ENCODE peak calls at places on chromosomes 2 and 18, in five cellular contexts. D is WTC11, A is K562, S is H1, K is HepG2. H is an unnamed sample.

GRCh38 chr2:9824441-9824840 is 18.8 kb upstream of the TAF1B start:
- DNase-seq in K (no peak), A (no peak), D (no peak), S (no peak), H (no peak)

GRCh38 chr2:208315081-208315788 is 49.2 kb downstream of the PIKFYVE start:
- DNase-seq in A (no peak), S (no peak), D (no peak), K (no peak), H (peak)

GRCh38 chr2:206555721-206556120 is 86.6 kb upstream of the FAM237A start:
- DNase-seq in K (no peak), D (no peak), A (no peak), S (no peak), H (no peak)

GRCh38 chr2:195612515-195613495 is 44.2 kb upstream of the SLC39A10 start:
- DNase-seq in D (peak), A (no peak), S (peak), K (peak), H (no peak)

GRCh38 chr18:78687736-78688135 is 291.9 kb upstream of the SALL3 start:
- DNase-seq in S (no peak), K (no peak), D (no peak), A (no peak), H (no peak)

GRCh38 chr2:176704282-176704773 is 435.1 kb downstream of the MTX2 start:
- DNase-seq in D (no peak), K (no peak), S (no peak), A (no peak), H (no peak)

GRCh38 chr18:67144342-67144741 is 372.2 kb downstream of the DSEL start:
- DNase-seq in K (no peak), A (no peak), S (no peak), D (no peak), H (no peak)

GRCh38 chr2:102033028-102033749 is 41.4 kb downstream of the IL1R2 start:
- DNase-seq in S (no peak), K (peak), A (no peak), D (no peak), H (peak)

GRCh38 chr2:173969886-173970285 is 4.7 kb upstream of the SP3 start:
- DNase-seq in K (no peak), A (no peak), S (no peak), D (no peak), H (no peak)

GRCh38 chr2:111679202-111679601 is 204.8 kb downstream of the ANAPC1 start:
- DNase-seq in S (no peak), K (no peak), A (no peak), D (no peak), H (no peak)

GRCh38 chr18:54411781-54412180 is 54.1 kb downstream of the C18orf54 start:
- DNase-seq in K (no peak), A (no peak), S (no peak), D (no peak), H (no peak)

GRCh38 chr18:61153571-61153970 is 179.7 kb upstream of the CDH20 start:
- DNase-seq in K (no peak), D (no peak), A (no peak), S (no peak), H (no peak)

GRCh38 chr2:160584972-160585494 is 91.4 kb upstream of the RBMS1 start:
- DNase-seq in A (no peak), K (no peak), D (no peak), S (no peak), H (no peak)

GRCh38 chr2:235616846-235617245 is 123.0 kb downstream of the AGAP1 start:
- DNase-seq in A (no peak), S (no peak), K (no peak), D (no peak), H (no peak)

GRCh38 chr2:25354116-25354515 is 12.4 kb upstream of the DNMT3A start:
- DNase-seq in K (no peak), S (no peak), A (no peak), D (no peak), H (no peak)

GRCh38 chr18:69755856-69756496 is 191.7 kb downstream of the CD226 start:
- DNase-seq in A (no peak), K (no peak), D (no peak), S (no peak), H (no peak)

GRCh38 chr2:65660340-65660739 is 227.9 kb upstream of the SPRED2 start:
- DNase-seq in S (no peak), A (no peak), D (no peak), K (peak), H (no peak)
- TF ChIP-seq ATF2 in S (no peak), A (no peak), D (no peak), K (no peak), H (no peak)

GRCh38 chr2:163347982-163348842 is 387.6 kb downstream of the FIGN start:
- DNase-seq in A (no peak), S (peak), D (peak), K (no peak), H (no peak)

GRCh38 chr2:163341426-163341825 is 394.4 kb downstream of the FIGN start:
- DNase-seq in A (no peak), S (no peak), K (no peak), D (no peak), H (no peak)

GRCh38 chr2:163348843-163349395 is 386.9 kb downstream of the FIGN start:
- DNase-seq in K (peak), A (no peak), D (no peak), S (no peak), H (no peak)

GRCh38 chr2:163343316-163343715 is 392.5 kb downstream of the FIGN start:
- DNase-seq in A (no peak), S (no peak), K (no peak), D (no peak), H (no peak)

GRCh38 chr2:163345795-163346573 is 389.8 kb downstream of the FIGN start:
- DNase-seq in K (peak), S (no peak), A (peak), D (no peak), H (peak)
- TF ChIP-seq ATF2 in K (no peak), S (no peak), A (no peak), D (no peak), H (no peak)

DNA sequence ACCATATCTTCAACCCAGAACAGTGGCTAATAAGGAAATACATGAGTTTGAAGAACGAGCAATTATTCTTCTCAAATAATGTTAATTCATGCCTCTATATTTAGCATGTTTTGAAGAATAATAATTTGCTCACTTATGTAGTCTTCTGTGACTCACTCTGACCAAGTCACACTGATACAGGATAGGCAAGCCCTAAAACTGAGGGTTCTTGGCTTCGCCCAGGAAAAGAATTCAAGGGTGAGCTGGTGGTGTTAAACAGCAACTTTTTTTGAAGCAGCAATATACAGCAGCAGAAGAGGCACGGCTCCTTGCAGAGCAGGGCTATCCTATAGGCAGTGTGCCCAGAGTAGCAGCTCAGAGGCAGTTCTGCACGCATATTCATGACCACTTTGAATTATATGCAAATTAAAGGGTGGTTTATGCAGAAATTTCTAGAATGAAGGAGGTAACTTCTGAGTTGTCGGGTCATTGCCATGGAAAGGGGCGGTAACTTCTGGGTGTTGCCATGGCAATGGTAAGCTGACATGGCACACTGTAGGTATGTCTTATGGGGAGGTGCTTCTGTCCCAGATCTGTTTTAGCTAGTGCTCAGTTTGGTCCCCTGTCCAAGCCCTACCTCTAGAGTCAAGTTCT is 200.6 kb downstream of the RND3 start:
- DNase-seq in S (no peak), D (no peak), K (no peak), A (no peak), H (no peak)
- TF ChIP-seq ATF2 in S (no peak), D (no peak), K (no peak), A (no peak), H (no peak)

GRCh38 chr18:49490246-49490762 is 3.3 kb upstream of the C18orf32 start:
- DNase-seq in D (no peak), A (no peak), S (no peak), K (no peak), H (no peak)

GRCh38 chr18:49486959-49487710 is at the start of gene C18orf32:
- DNase-seq in S (peak), A (peak), K (peak), D (peak), H (peak)

GRCh38 chr18:49491534-49491856 is 4.5 kb upstream of the C18orf32 start:
- DNase-seq in K (no peak), D (no peak), S (no peak), A (no peak), H (no peak)

GRCh38 chr18:49486617-49486958 is 446 bp downstream of the C18orf32 start:
- DNase-seq in K (no peak), D (no peak), S (no peak), A (no peak), H (no peak)

GRCh38 chr18:49487711-49488310 is 777 bp upstream of the C18orf32 start:
- DNase-seq in A (no peak), S (no peak), K (no peak), D (no peak), H (no peak)
- TF ChIP-seq ATF2 in A (no peak), S (peak), K (no peak), D (no peak), H (no peak)